ENCODE peak calls at places on chromosomes 1 and 21, in seven cellular contexts. B is suprapubic skin, I is ovary, X is uterus, O is body of pancreas, U is brain microvascular endothelial cell, Q is esophagus squamous epithelium. J is an unnamed sample. For H3K27me3, the result is how much of the 10 kb centered on the place peaks cover.

GRCh38 chr1:218495931-218496330 is 150.8 kb downstream of the TGFB2 start:
- DNase-seq in Q (no peak), X (no peak), U (no peak), I (no peak), B (no peak), O (no peak), J (no peak)

GRCh38 chr1:77639056-77639455 is 43.4 kb downstream of the ZZZ3 start:
- DNase-seq in I (no peak), X (no peak), Q (no peak), B (no peak), O (no peak), U (no peak), J (no peak)

GRCh38 chr1:217498209-217498608 is 132.7 kb downstream of the GPATCH2 start:
- DNase-seq in I (no peak), B (no peak), X (no peak), U (no peak), O (no peak), Q (no peak), J (no peak)

GRCh38 chr1:19466112-19466561 is 19.2 kb downstream of the CAPZB start:
- DNase-seq in X (no peak), O (no peak), Q (no peak), U (no peak), I (peak), B (no peak), J (no peak)

GRCh38 chr1:9700340-9700739 is 48.8 kb downstream of the PIK3CD start:
- DNase-seq in U (peak), O (no peak), B (no peak), I (no peak), X (no peak), Q (no peak), J (no peak)

GRCh38 chr1:234214129-234214910 is 158.9 kb upstream of the COA6 start:
- DNase-seq in O (peak), I (no peak), B (no peak), X (no peak), Q (no peak), U (no peak), J (peak)

GRCh38 chr1:93556291-93556690 is 108.4 kb downstream of the FNBP1L start:
- DNase-seq in O (peak), U (no peak), B (no peak), Q (no peak), X (no peak), I (no peak), J (no peak)

GRCh38 chr1:57485643-57486042 is 61.8 kb upstream of the DAB1 start:
- DNase-seq in I (no peak), O (no peak), B (no peak), Q (no peak), U (peak), X (no peak), J (no peak)

GRCh38 chr1:194367121-194367520 is 1180.7 kb upstream of the B3GALT2 start:
- DNase-seq in B (no peak), O (no peak), U (no peak), X (no peak), Q (no peak), I (no peak), J (no peak)

GRCh38 chr1:229094476-229095311 is 176.2 kb upstream of the RAB4A start:
- DNase-seq in X (no peak), I (no peak), B (no peak), U (peak), O (no peak), Q (no peak), J (no peak)

GRCh38 chr1:49523764-49524163 is 500.0 kb downstream of the AGBL4 start:
- DNase-seq in X (no peak), B (no peak), Q (no peak), U (no peak), I (no peak), O (no peak), J (no peak)

GRCh38 chr21:37257967-37258877 is 8.9 kb downstream of the VPS26C start:
- DNase-seq in X (peak), Q (no peak), U (peak), I (peak), O (peak), B (peak), J (peak)

GRCh38 chr1:30842698-30843354 is 65.7 kb downstream of the SDC3 start:
- DNase-seq in I (no peak), X (no peak), Q (no peak), O (no peak), B (no peak), U (no peak), J (no peak)

GRCh38 chr1:117573386-117574040 is 32.3 kb upstream of the TENT5C start:
- DNase-seq in B (peak), U (peak), Q (no peak), X (no peak), O (peak), I (peak), J (no peak)

GRCh38 chr21:21463456-21463855 is 465.2 kb downstream of the NCAM2 start:
- DNase-seq in O (no peak), Q (no peak), I (no peak), X (no peak), B (no peak), U (no peak), J (no peak)

GRCh38 chr1:55443175-55443933 is 228.2 kb upstream of the USP24 start:
- DNase-seq in B (peak), U (peak), X (peak), O (peak), I (peak), Q (peak), J (peak)

GRCh38 chr1:170732262-170732595 is 68.3 kb downstream of the PRRX1 start:
- DNase-seq in B (no peak), X (no peak), O (no peak), I (no peak), U (peak), Q (no peak), J (no peak)

GRCh38 chr1:185045793-185046441 is 559 bp downstream of the RNF2 start:
- DNase-seq in X (peak), Q (no peak), U (peak), B (no peak), I (no peak), O (peak), J (no peak)

GRCh38 chr1:97907886-97908285 is 12.9 kb downstream of the DPYD start:
- DNase-seq in Q (no peak), U (no peak), O (no peak), I (no peak), X (no peak), B (no peak), J (peak)

GRCh38 chr1:78792756-78793155 is 143.1 kb downstream of the IFI44 start:
- DNase-seq in B (no peak), X (no peak), U (no peak), I (no peak), Q (no peak), O (no peak), J (no peak)

GRCh38 chr1:231921951-231922350 is 295.4 kb downstream of the DISC1 start:
- DNase-seq in U (no peak), O (no peak), X (no peak), B (no peak), Q (no peak), I (no peak), J (no peak)

GRCh38 chr1:192749349-192749748 is 59.5 kb upstream of the RGS2 start:
- DNase-seq in B (no peak), X (no peak), O (no peak), Q (no peak), U (no peak), I (no peak), J (no peak)

GRCh38 chr1:111736548-111737215 is 2.5 kb downstream of the INKA2 start:
- DNase-seq in X (no peak), I (peak), U (no peak), O (no peak), Q (no peak), B (no peak), J (no peak)

GRCh38 chr1:26278303-26278702 is 1.6 kb upstream of the SH3BGRL3 start:
- DNase-seq in B (peak), Q (no peak), O (no peak), I (no peak), U (peak), X (no peak), J (peak)

GRCh38 chr1:11918779-11919519 is 7.3 kb downstream of the KIAA2013 start:
- DNase-seq in Q (no peak), U (peak), I (no peak), O (peak), B (no peak), X (peak), J (no peak)

GRCh38 chr1:9589719-9590157 is 1.0 kb downstream of the TMEM201 start:
- DNase-seq in O (no peak), U (no peak), B (no peak), X (no peak), Q (no peak), I (no peak), J (no peak)

GRCh38 chr1:174996474-174996873 is 3.3 kb upstream of the CACYBP start:
- DNase-seq in U (no peak), O (no peak), Q (no peak), X (no peak), B (no peak), I (no peak), J (no peak)

GRCh38 chr21:36678538-36678937 is 20.4 kb upstream of the SIM2 start:
- DNase-seq in X (no peak), U (no peak), Q (no peak), I (no peak), B (no peak), O (no peak), J (no peak)

GRCh38 chr1:28973850-28974841 is 59.8 kb downstream of the EPB41 start:
- DNase-seq in X (no peak), O (no peak), Q (no peak), I (no peak), U (no peak), B (no peak), J (no peak)

GRCh38 chr21:39676054-39676771 is 63.5 kb downstream of the B3GALT5 start:
- DNase-seq in B (no peak), I (no peak), X (no peak), O (peak), Q (no peak), U (peak), J (no peak)

GRCh38 chr1:150876111-150876434 is 326 bp downstream of the ARNT start:
- DNase-seq in I (no peak), Q (no peak), X (no peak), O (no peak), B (peak), U (peak), J (no peak)

GRCh38 chr1:15262711-15263110 is 15.7 kb downstream of the FHAD1 start:
- DNase-seq in I (no peak), B (peak), Q (no peak), U (no peak), O (no peak), X (no peak), J (no peak)

GRCh38 chr1:166090244-166090643 is 76.6 kb downstream of the FAM78B start:
- DNase-seq in Q (no peak), X (no peak), U (no peak), I (no peak), O (no peak), B (no peak), J (no peak)

GRCh38 chr1:169148472-169149252 is 42.2 kb downstream of the ATP1B1 start:
- DNase-seq in X (no peak), I (no peak), Q (no peak), B (no peak), O (peak), U (no peak), J (no peak)

GRCh38 chr1:165228676-165229075 is 127.8 kb downstream of the LMX1A start:
- DNase-seq in I (no peak), O (no peak), U (peak), X (no peak), B (no peak), Q (no peak), J (no peak)

GRCh38 chr1:223783676-223784075 is 62.1 kb downstream of the TP53BP2 start:
- DNase-seq in B (no peak), Q (no peak), U (no peak), I (no peak), X (no peak), O (no peak), J (no peak)

GRCh38 chr21:42209801-42210479 is 9.0 kb upstream of the ABCG1 start:
- DNase-seq in B (peak), Q (no peak), O (no peak), X (no peak), U (no peak), I (no peak), J (no peak)

GRCh38 chr1:78408830-78409229 is 81.9 kb upstream of the PTGFR start:
- DNase-seq in U (peak), X (no peak), O (no peak), I (no peak), Q (no peak), B (no peak), J (no peak)

GRCh38 chr1:37393585-37394120 is 80.7 kb upstream of the ZC3H12A start:
- DNase-seq in O (no peak), U (no peak), Q (no peak), B (no peak), X (no peak), I (no peak), J (no peak)

GRCh38 chr1:9680828-9681227 is 29.3 kb downstream of the PIK3CD start:
- DNase-seq in X (no peak), I (no peak), O (no peak), B (no peak), Q (no peak), U (no peak), J (no peak)

DNA sequence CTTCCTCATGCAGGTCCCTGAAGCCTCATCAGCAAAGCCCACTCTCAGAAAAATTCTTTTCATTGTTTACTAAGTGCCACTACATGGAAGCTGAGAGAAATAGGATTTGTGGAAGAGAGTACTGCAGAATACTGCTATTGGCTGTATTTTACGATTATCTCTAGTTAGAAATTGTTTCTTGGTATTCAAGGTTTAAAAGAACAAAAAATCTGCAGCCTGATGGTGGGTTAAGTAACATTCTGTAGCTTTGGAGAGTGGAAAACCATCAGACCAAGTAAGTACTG is 27.3 kb downstream of the PTTG1IP start:
- DNase-seq in B (no peak), Q (no peak), U (no peak), X (no peak), O (no peak), I (no peak), J (no peak)
- H3K4me3 ChIP-seq in B (peak), Q (no peak), U (peak), X (no peak), O (no peak), I (no peak), J (peak)

GRCh38 chr1:187691439-187691838 is 862.7 kb downstream of the PLA2G4A start:
- DNase-seq in O (no peak), I (no peak), X (no peak), B (no peak), U (peak), Q (no peak), J (no peak)

GRCh38 chr1:187689137-187689536 is 860.4 kb downstream of the PLA2G4A start:
- DNase-seq in I (no peak), O (peak), U (peak), X (no peak), Q (no peak), B (no peak), J (no peak)

GRCh38 chr1:187696092-187696491 is 867.3 kb downstream of the PLA2G4A start:
- DNase-seq in B (no peak), O (no peak), U (no peak), I (no peak), Q (no peak), X (no peak), J (no peak)

GRCh38 chr1:187692799-187693198 is 864.0 kb downstream of the PLA2G4A start:
- DNase-seq in B (no peak), U (no peak), X (no peak), I (no peak), Q (no peak), O (peak), J (no peak)
- H3K27me3 ChIP-seq in B (under half), U (under half), X (under half), I (under half), Q (under half), O (under half), J (under half)

GRCh38 chr1:160711528-160712311 is at the start of gene CD48:
- DNase-seq in X (no peak), Q (no peak), B (no peak), O (no peak), I (no peak), U (no peak), J (no peak)
- H3K4me3 ChIP-seq in X (no peak), Q (no peak), B (peak), O (no peak), I (no peak), U (no peak), J (peak)

GRCh38 chr1:159077657-159077961 is 1.0 kb upstream of the AIM2 start:
- DNase-seq in I (no peak), O (no peak), Q (no peak), X (no peak), B (no peak), U (no peak), J (no peak)
- H3K27me3 ChIP-seq in I (under half), O (under half), Q (under half), X (under half), B (under half), U (under half), J (under half)

GRCh38 chr1:153921803-153922075 is 1.0 kb downstream of the GATAD2B start:
- DNase-seq in X (no peak), I (no peak), B (no peak), Q (no peak), U (no peak), O (no peak), J (no peak)
- H3K4me3 ChIP-seq in X (peak), I (peak), B (peak), Q (peak), U (peak), O (peak), J (peak)

GRCh38 chr1:204383163-204383904 is 23.6 kb upstream of the PLEKHA6 start:
- DNase-seq in I (no peak), B (no peak), O (peak), X (no peak), Q (no peak), U (no peak), J (no peak)

GRCh38 chr1:204377800-204378608 is 18.3 kb upstream of the PLEKHA6 start:
- DNase-seq in X (no peak), O (peak), U (no peak), Q (no peak), B (no peak), I (peak), J (peak)

GRCh38 chr1:204376919-204377799 is 17.4 kb upstream of the PLEKHA6 start:
- DNase-seq in Q (no peak), I (no peak), X (no peak), B (no peak), O (peak), U (no peak), J (no peak)

GRCh38 chr1:204382714-204383083 is 23.0 kb upstream of the PLEKHA6 start:
- DNase-seq in Q (no peak), U (no peak), O (no peak), X (no peak), B (no peak), I (no peak), J (no peak)

GRCh38 chr1:204380293-204380831 is 20.6 kb upstream of the PLEKHA6 start:
- DNase-seq in I (no peak), B (no peak), O (peak), Q (no peak), U (no peak), X (no peak), J (no peak)
- H3K27me3 ChIP-seq in I (under half), B (under half), O (under half), Q (under half), U (half or more), X (under half), J (under half)

GRCh38 chr1:3313579-3313955 is 140.9 kb upstream of the ARHGEF16 start:
- DNase-seq in Q (no peak), I (peak), B (peak), O (peak), X (peak), U (peak), J (peak)
- H3K4me3 ChIP-seq in Q (no peak), I (no peak), B (no peak), O (no peak), X (peak), U (no peak), J (no peak)

GRCh38 chr1:118990513-118991131 is 2.5 kb upstream of the TBX15 start:
- DNase-seq in X (no peak), U (no peak), Q (no peak), B (no peak), I (no peak), O (no peak), J (no peak)

GRCh38 chr1:118988186-118989005 is at the start of gene TBX15:
- DNase-seq in X (no peak), Q (no peak), I (no peak), U (peak), O (no peak), B (no peak), J (no peak)

GRCh38 chr1:118989006-118989736 is 1.0 kb upstream of the TBX15 start:
- DNase-seq in I (no peak), B (no peak), Q (no peak), U (peak), X (no peak), O (no peak), J (no peak)

GRCh38 chr1:118991448-118991847 is 3.3 kb upstream of the TBX15 start:
- DNase-seq in I (no peak), B (no peak), X (no peak), Q (no peak), U (no peak), O (no peak), J (no peak)

GRCh38 chr1:118989878-118990378 is 1.8 kb upstream of the TBX15 start:
- DNase-seq in I (no peak), U (peak), Q (no peak), O (no peak), B (no peak), X (no peak), J (no peak)
- H3K27me3 ChIP-seq in I (under half), U (under half), Q (half or more), O (under half), B (half or more), X (under half), J (half or more)

DNA sequence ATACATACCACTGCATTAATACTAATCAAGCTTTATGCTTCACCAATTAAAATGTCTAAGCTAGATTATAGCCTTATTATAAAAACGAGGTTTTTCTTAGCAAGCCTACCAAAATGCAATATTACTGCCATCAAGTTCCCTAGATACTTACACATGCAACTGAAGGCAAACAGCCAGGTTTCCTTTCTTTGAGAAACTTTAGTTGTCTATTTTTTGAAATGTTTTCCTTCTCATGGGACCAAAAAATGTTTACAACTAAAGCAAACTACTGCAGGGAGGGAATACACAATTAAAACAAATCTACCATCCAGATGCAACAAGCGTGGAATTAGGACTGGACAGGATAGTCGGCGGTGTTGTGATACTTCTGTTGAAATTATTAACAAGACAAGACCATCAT is 1.3 kb downstream of the ZNF644 start:
- DNase-seq in B (no peak), X (no peak), U (no peak), O (no peak), Q (no peak), I (no peak), J (no peak)
- H3K4me3 ChIP-seq in B (peak), X (peak), U (peak), O (no peak), Q (peak), I (peak), J (peak)

GRCh38 chr21:17372200-17372599 is 140.6 kb upstream of the CXADR start:
- DNase-seq in B (no peak), U (no peak), X (no peak), I (no peak), O (no peak), Q (no peak), J (no peak)
- H3K27me3 ChIP-seq in B (under half), U (under half), X (under half), I (under half), O (under half), Q (under half), J (under half)